ENCODE peak calls at places on chromosomes 4 and X, in four cellular contexts. One of them, this sample, is unnamed.
A peak's percentile ranks its signal among the peaks of the same experiment; 100 is the strongest.

GRCh38 chrX:100265179-100265578 is 144.9 kb downstream of the PCDH19 start:
- DNase-seq in HepG2: no peak
- DNase-seq in K562: no peak
- DNase-seq in A549: no peak
- DNase-seq in this sample: no peak

GRCh38 chr4:58113083-58113482 is 1002.9 kb upstream of the IGFBP7 start:
- DNase-seq in HepG2: no peak
- DNase-seq in A549: no peak
- DNase-seq in K562: no peak
- DNase-seq in this sample: no peak

GRCh38 chrX:8345473-8345872 is 119.2 kb upstream of the VCX3B start:
- DNase-seq in HepG2: peak; percentile 3
- DNase-seq in A549: no peak
- DNase-seq in K562: no peak
- DNase-seq in this sample: no peak

GRCh38 chr4:47002593-47002992 is 9.2 kb upstream of the GABRA4 start:
- DNase-seq in K562: no peak
- DNase-seq in HepG2: no peak
- DNase-seq in A549: no peak
- DNase-seq in this sample: no peak

GRCh38 chr4:16820304-16820703 is 78.1 kb downstream of the LDB2 start:
- DNase-seq in A549: no peak
- DNase-seq in HepG2: no peak
- DNase-seq in K562: no peak
- DNase-seq in this sample: no peak

GRCh38 chr4:26213317-26213716 is 107.5 kb upstream of the RBPJ start:
- DNase-seq in HepG2: no peak
- DNase-seq in A549: no peak
- DNase-seq in K562: no peak
- DNase-seq in this sample: no peak

GRCh38 chr4:87555751-87556619 is 26.8 kb upstream of the SPARCL1 start:
- DNase-seq in A549: peak; percentile 14
- DNase-seq in HepG2: no peak
- DNase-seq in K562: no peak
- DNase-seq in this sample: no peak

GRCh38 chrX:136635235-136635634 is 12.7 kb upstream of the CD40LG start:
- DNase-seq in A549: no peak
- DNase-seq in HepG2: no peak
- DNase-seq in K562: no peak
- DNase-seq in this sample: no peak

GRCh38 chr4:56768301-56768700 is 53.2 kb downstream of the SPINK2 start:
- DNase-seq in HepG2: no peak
- DNase-seq in A549: no peak
- DNase-seq in K562: no peak
- DNase-seq in this sample: no peak

GRCh38 chrX:10566726-10567097 is 53.7 kb downstream of the MID1 start:
- DNase-seq in K562: no peak
- DNase-seq in A549: no peak
- DNase-seq in HepG2: no peak
- DNase-seq in this sample: no peak

GRCh38 chrX:56783450-56783831 is 54.4 kb downstream of the NBDY start:
- DNase-seq in HepG2: no peak
- DNase-seq in K562: no peak
- DNase-seq in A549: no peak
- DNase-seq in this sample: no peak

GRCh38 chr4:165945991-165946390 is 73.0 kb downstream of the TLL1 start:
- DNase-seq in A549: no peak
- DNase-seq in K562: no peak
- DNase-seq in HepG2: no peak
- DNase-seq in this sample: no peak

GRCh38 chr4:10342866-10343265 is 114.4 kb downstream of the ZNF518B start:
- DNase-seq in K562: no peak
- DNase-seq in HepG2: no peak
- DNase-seq in A549: no peak
- DNase-seq in this sample: no peak

GRCh38 chrX:44432641-44433040 is 89.2 kb upstream of the EFHC2 start:
- DNase-seq in A549: no peak
- DNase-seq in K562: no peak
- DNase-seq in HepG2: no peak
- DNase-seq in this sample: peak; percentile 29

GRCh38 chr4:158996669-158997074 is 106.2 kb upstream of the RAPGEF2 start:
- DNase-seq in A549: peak; percentile 49
- DNase-seq in HepG2: no peak
- DNase-seq in K562: no peak
- DNase-seq in this sample: no peak

GRCh38 chr4:7390906-7391636 is 43.7 kb downstream of the PSAPL1 start:
- DNase-seq in A549: no peak
- DNase-seq in HepG2: no peak
- DNase-seq in K562: no peak
- DNase-seq in this sample: no peak

GRCh38 chr4:1749826-1750225 is 28.5 kb downstream of the TACC3 start:
- DNase-seq in HepG2: no peak
- DNase-seq in A549: no peak
- DNase-seq in K562: no peak
- DNase-seq in this sample: no peak

GRCh38 chr4:147596377-147596776 is 20.8 kb upstream of the TMEM184C start:
- DNase-seq in HepG2: no peak
- DNase-seq in A549: no peak
- DNase-seq in K562: no peak
- DNase-seq in this sample: no peak

GRCh38 chr4:105399535-105400161 is 74.2 kb downstream of the PPA2 start:
- DNase-seq in HepG2: no peak
- DNase-seq in A549: no peak
- DNase-seq in K562: peak; percentile 6
- DNase-seq in this sample: no peak

GRCh38 chr4:22552802-22553201 is 36.9 kb upstream of the ADGRA3 start:
- DNase-seq in HepG2: peak; percentile 8
- DNase-seq in K562: no peak
- DNase-seq in A549: no peak
- DNase-seq in this sample: no peak

GRCh38 chr4:78226279-78226678 is 169.2 kb downstream of the FRAS1 start:
- DNase-seq in A549: no peak
- DNase-seq in HepG2: no peak
- DNase-seq in K562: no peak
- DNase-seq in this sample: no peak

GRCh38 chr4:75547647-75548387 is 8.0 kb upstream of the ODAPH start:
- DNase-seq in K562: peak; percentile 15
- DNase-seq in HepG2: peak; percentile 70
- DNase-seq in A549: no peak
- DNase-seq in this sample: no peak

GRCh38 chrX:22686138-22686541 is 313.6 kb upstream of the DDX53 start:
- DNase-seq in A549: no peak
- DNase-seq in K562: no peak
- DNase-seq in HepG2: no peak
- DNase-seq in this sample: no peak

GRCh38 chrX:43166874-43167273 is 388.9 kb upstream of the PPP1R2C start:
- DNase-seq in A549: no peak
- DNase-seq in HepG2: peak; percentile 3
- DNase-seq in K562: no peak
- DNase-seq in this sample: no peak

GRCh38 chrX:10197597-10198210 is 40.9 kb downstream of the CLCN4 start:
- DNase-seq in HepG2: no peak
- DNase-seq in A549: no peak
- DNase-seq in K562: no peak
- DNase-seq in this sample: no peak

GRCh38 chr4:100286601-100287000 is 96.3 kb upstream of the DDIT4L start:
- DNase-seq in HepG2: no peak
- DNase-seq in A549: no peak
- DNase-seq in K562: no peak
- DNase-seq in this sample: no peak

GRCh38 chr4:22500128-22500611 is 15.7 kb downstream of the ADGRA3 start:
- DNase-seq in HepG2: no peak
- DNase-seq in A549: no peak
- DNase-seq in K562: no peak
- DNase-seq in this sample: no peak

GRCh38 chr4:108483077-108483476 is 137.3 kb upstream of the RPL34 start:
- DNase-seq in A549: no peak
- DNase-seq in K562: no peak
- DNase-seq in HepG2: no peak
- DNase-seq in this sample: no peak

GRCh38 chr4:42460043-42460442 is 62.8 kb downstream of the SHISA3 start:
- DNase-seq in HepG2: peak; percentile 2
- DNase-seq in K562: no peak
- DNase-seq in A549: no peak
- DNase-seq in this sample: no peak

GRCh38 chr4:104294811-104295210 is 199.9 kb downstream of the CXXC4 start:
- DNase-seq in A549: no peak
- DNase-seq in K562: no peak
- DNase-seq in HepG2: no peak
- DNase-seq in this sample: no peak

GRCh38 chr4:13481569-13481968 is 2.6 kb downstream of the RAB28 start:
- DNase-seq in A549: no peak
- DNase-seq in HepG2: no peak
- DNase-seq in K562: no peak
- DNase-seq in this sample: no peak

GRCh38 chrX:5733483-5733882 is 495.2 kb downstream of the NLGN4X start:
- DNase-seq in HepG2: no peak
- DNase-seq in K562: no peak
- DNase-seq in A549: no peak
- DNase-seq in this sample: no peak

DNA sequence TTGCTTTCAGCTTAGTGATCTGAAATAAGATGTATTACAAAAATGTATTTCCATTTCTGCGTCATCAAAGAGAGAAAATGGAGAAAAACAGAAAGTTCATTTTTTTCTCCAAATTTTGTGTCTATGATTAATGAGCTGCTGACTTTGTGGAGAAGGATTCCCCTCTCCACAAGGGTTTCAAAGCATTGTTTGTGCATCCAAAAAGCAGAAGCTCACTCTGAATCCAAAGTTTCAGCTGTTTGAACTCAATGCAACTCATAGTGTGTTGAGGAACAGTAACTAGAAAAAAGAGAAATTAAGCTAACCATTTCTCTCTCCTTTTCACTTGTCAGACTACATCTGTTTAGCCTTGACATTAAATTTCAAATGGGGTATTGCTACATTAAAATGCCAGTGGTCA is 62.9 kb upstream of the SLC7A11 start:
- DNase-seq in A549: no peak
- DNase-seq in K562: no peak
- DNase-seq in HepG2: no peak
- DNase-seq in this sample: no peak
- TF ChIP-seq RNF2 in A549: no peak
- TF ChIP-seq RNF2 in K562: no peak
- TF ChIP-seq RNF2 in HepG2: no peak
- TF ChIP-seq RNF2 in this sample: no peak

DNA sequence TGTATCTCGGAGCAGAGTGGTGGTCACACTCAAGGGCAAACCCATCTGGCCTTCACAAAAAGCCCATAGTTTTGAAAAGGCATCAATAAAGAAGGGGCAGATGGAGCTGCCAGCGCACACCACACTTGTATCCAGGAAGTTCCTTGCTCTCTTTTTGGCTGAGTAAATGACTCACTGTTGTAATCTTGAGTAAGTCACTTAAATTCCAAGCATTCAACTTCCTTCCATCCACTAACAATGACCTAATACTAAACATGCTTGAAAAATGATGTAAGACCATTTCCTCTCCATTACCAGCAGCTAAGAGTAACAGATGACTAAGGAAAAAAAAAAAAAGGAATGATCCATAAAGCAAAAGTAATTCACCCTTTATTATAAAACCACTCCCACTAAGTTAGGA is 32.4 kb upstream of the MYOZ2 start:
- DNase-seq in K562: no peak
- DNase-seq in A549: peak; percentile 69
- DNase-seq in HepG2: peak; percentile 31
- DNase-seq in this sample: no peak
- H3K4me1 ChIP-seq in K562: no peaks in the 10 kb centered on the region
- H3K4me1 ChIP-seq in A549: peaks cover 64% of the 10 kb centered on the region
- H3K4me1 ChIP-seq in HepG2: peaks cover 13% of the 10 kb centered on the region
- H3K4me1 ChIP-seq in this sample: no peaks in the 10 kb centered on the region

GRCh38 chr4:145773581-145774234 is 93.8 kb downstream of the C4orf51 start:
- DNase-seq in A549: no peak
- DNase-seq in K562: no peak
- DNase-seq in HepG2: no peak
- DNase-seq in this sample: no peak
- TF ChIP-seq RNF2 in A549: no peak
- TF ChIP-seq RNF2 in K562: no peak
- TF ChIP-seq RNF2 in HepG2: no peak
- TF ChIP-seq RNF2 in this sample: no peak

GRCh38 chr4:182238355-182238931 is 4.8 kb upstream of the TENM3 start:
- DNase-seq in K562: no peak
- DNase-seq in HepG2: no peak
- DNase-seq in A549: peak; percentile 18
- DNase-seq in this sample: no peak
- H3K4me1 ChIP-seq in K562: no peaks in the 10 kb centered on the region
- H3K4me1 ChIP-seq in HepG2: no peaks in the 10 kb centered on the region
- H3K4me1 ChIP-seq in A549: peaks cover 40% of the 10 kb centered on the region
- H3K4me1 ChIP-seq in this sample: peaks cover 3% of the 10 kb centered on the region

GRCh38 chrX:40153335-40154221 is 55.8 kb upstream of the BCOR start:
- DNase-seq in K562: peak; percentile 64
- DNase-seq in A549: peak; percentile 35
- DNase-seq in HepG2: no peak
- DNase-seq in this sample: peak; percentile 51

GRCh38 chrX:40152706-40153334 is 55.1 kb upstream of the BCOR start:
- DNase-seq in A549: peak; percentile 46
- DNase-seq in K562: peak; percentile 48
- DNase-seq in HepG2: no peak
- DNase-seq in this sample: no peak

GRCh38 chrX:40155617-40156471 is 58.1 kb upstream of the BCOR start:
- DNase-seq in HepG2: no peak
- DNase-seq in A549: peak; percentile 32
- DNase-seq in K562: peak; percentile 52
- DNase-seq in this sample: peak; percentile 48

GRCh38 chrX:40154853-40155616 is 57.3 kb upstream of the BCOR start:
- DNase-seq in HepG2: peak; percentile 87
- DNase-seq in A549: peak; percentile 44
- DNase-seq in K562: peak; percentile 90
- DNase-seq in this sample: no peak

GRCh38 chrX:40154229-40154852 is 56.6 kb upstream of the BCOR start:
- DNase-seq in K562: peak; percentile 58
- DNase-seq in HepG2: peak; percentile 82
- DNase-seq in A549: peak; percentile 53
- DNase-seq in this sample: no peak
- TF ChIP-seq RNF2 in K562: no peak
- TF ChIP-seq RNF2 in HepG2: no peak
- TF ChIP-seq RNF2 in A549: no peak
- TF ChIP-seq RNF2 in this sample: no peak

GRCh38 chrX:13198762-13199064 is 121.1 kb downstream of the ATXN3L start:
- DNase-seq in K562: no peak
- DNase-seq in HepG2: no peak
- DNase-seq in A549: no peak
- DNase-seq in this sample: no peak

GRCh38 chrX:13201605-13202219 is 118.1 kb downstream of the ATXN3L start:
- DNase-seq in HepG2: no peak
- DNase-seq in K562: no peak
- DNase-seq in A549: no peak
- DNase-seq in this sample: peak; percentile 46

GRCh38 chrX:13203281-13203680 is 116.6 kb downstream of the ATXN3L start:
- DNase-seq in K562: no peak
- DNase-seq in A549: no peak
- DNase-seq in HepG2: no peak
- DNase-seq in this sample: no peak

GRCh38 chrX:13197961-13198761 is 121.7 kb downstream of the ATXN3L start:
- DNase-seq in A549: no peak
- DNase-seq in K562: no peak
- DNase-seq in HepG2: no peak
- DNase-seq in this sample: peak; percentile 51

GRCh38 chrX:13200398-13200797 is 119.5 kb downstream of the ATXN3L start:
- DNase-seq in A549: no peak
- DNase-seq in K562: no peak
- DNase-seq in HepG2: no peak
- DNase-seq in this sample: no peak
- H3K4me1 ChIP-seq in A549: peaks cover 2% of the 10 kb centered on the region
- H3K4me1 ChIP-seq in K562: no peaks in the 10 kb centered on the region
- H3K4me1 ChIP-seq in HepG2: no peaks in the 10 kb centered on the region
- H3K4me1 ChIP-seq in this sample: peaks cover 8% of the 10 kb centered on the region